ENCODE peak calls at places on chromosomes 3 and 15, in four cellular contexts. P is amniotic stem cell, Z is C1 segment of cervical spinal cord, A is EL. I is an unnamed sample.
A peak's percentile ranks its signal among the peaks of the same experiment; 100 is the strongest.

GRCh38 chr3:133891662-133892389 is 3.9 kb downstream of the RAB6B start:
- DNase-seq in P (no peak), A (no peak), Z (no peak), I (no peak)

GRCh38 chr3:10932596-10932995 is 60.0 kb upstream of the SLC6A1 start:
- DNase-seq in P (no peak), Z (no peak), A (no peak), I (no peak)

GRCh38 chr3:13559751-13560540 is 11.0 kb downstream of the FBLN2 start:
- DNase-seq in P (no peak), Z (no peak), A (no peak), I (no peak)

GRCh38 chr3:186096295-186096694 is 12.6 kb downstream of the ETV5 start:
- DNase-seq in A (no peak), P (no peak), Z (no peak), I (no peak)

GRCh38 chr3:193971268-193971751 is 164.6 kb upstream of the HES1 start:
- DNase-seq in Z (no peak), A (peak; percentile 9), P (no peak), I (no peak)

GRCh38 chr3:156291269-156292123 is 171.1 kb downstream of the KCNAB1 start:
- DNase-seq in Z (peak; percentile 44), A (peak; percentile 25), P (no peak), I (no peak)

GRCh38 chr15:81315452-81316203 is 8.3 kb downstream of the STARD5 start:
- DNase-seq in Z (no peak), P (no peak), A (no peak), I (no peak)

GRCh38 chr15:92629975-92630626 is 25.5 kb downstream of the FAM174B start:
- DNase-seq in Z (no peak), A (no peak), P (no peak), I (no peak)

GRCh38 chr3:149716984-149717383 is 35.3 kb downstream of the COMMD2 start:
- DNase-seq in P (no peak), A (no peak), Z (no peak), I (no peak)

GRCh38 chr3:138399766-138400165 is 34.6 kb upstream of the ESYT3 start:
- DNase-seq in Z (no peak), A (no peak), P (no peak), I (no peak)

GRCh38 chr3:138455801-138456716 is 21.6 kb downstream of the ESYT3 start:
- DNase-seq in P (no peak), A (peak; percentile 26), Z (no peak), I (no peak)

GRCh38 chr3:160860346-160860745 is 104.3 kb downstream of the PPM1L start:
- DNase-seq in A (no peak), P (no peak), Z (no peak), I (no peak)

GRCh38 chr3:69283496-69283895 is 102.4 kb downstream of the FRMD4B start:
- DNase-seq in Z (no peak), P (no peak), A (no peak), I (no peak)

GRCh38 chr3:140441006-140441405 is 236.9 kb upstream of the TRIM42 start:
- DNase-seq in Z (no peak), P (peak; percentile 40), A (peak; percentile 3), I (no peak)

GRCh38 chr3:194279701-194280360 is 71.3 kb downstream of the CPN2 start:
- DNase-seq in P (no peak), Z (no peak), A (no peak), I (no peak)

GRCh38 chr3:37141676-37142075 is 32.7 kb downstream of the LRRFIP2 start:
- DNase-seq in Z (no peak), A (no peak), P (no peak), I (no peak)

GRCh38 chr3:97971679-97972567 is at the start of gene RIOX2:
- DNase-seq in P (peak; percentile 20), A (peak; percentile 65), Z (peak; percentile 75), I (peak; percentile 26)

GRCh38 chr3:162718697-162719096 is 1222.1 kb downstream of the OTOL1 start:
- DNase-seq in A (no peak), Z (no peak), P (no peak), I (no peak)

GRCh38 chr3:180116203-180116602 is 79.5 kb upstream of the PEX5L start:
- DNase-seq in P (no peak), Z (no peak), A (no peak), I (no peak)

GRCh38 chr3:13091898-13092620 is 18.8 kb upstream of the IQSEC1 start:
- DNase-seq in A (peak; percentile 65), P (peak; percentile 15), Z (peak; percentile 80), I (no peak)

GRCh38 chr3:124620600-124621063 is 109.6 kb upstream of the UMPS start:
- DNase-seq in A (peak; percentile 45), P (no peak), Z (no peak), I (peak; percentile 9)

GRCh38 chr3:191074511-191074910 is 124.5 kb upstream of the OSTN start:
- DNase-seq in Z (no peak), P (no peak), A (no peak), I (no peak)

GRCh38 chr3:94269763-94270162 is 206.9 kb downstream of the NSUN3 start:
- DNase-seq in Z (no peak), P (no peak), A (peak; percentile 11), I (no peak)

GRCh38 chr3:48434591-48435222 is 4.8 kb upstream of the PLXNB1 start:
- DNase-seq in A (no peak), P (no peak), Z (no peak), I (no peak)

GRCh38 chr3:143952569-143953069 is 19.0 kb upstream of the DIPK2A start:
- DNase-seq in Z (no peak), A (no peak), P (no peak), I (no peak)

GRCh38 chr15:66249623-66250174 is 3.9 kb downstream of the MEGF11 start:
- DNase-seq in Z (no peak), P (no peak), A (no peak), I (no peak)

GRCh38 chr3:147191795-147192385 is 214.5 kb downstream of the ZIC4 start:
- DNase-seq in P (peak; percentile 43), A (peak; percentile 74), Z (peak; percentile 0), I (peak; percentile 49)

GRCh38 chr15:33083232-33084006 is 111.1 kb downstream of the FMN1 start:
- DNase-seq in Z (no peak), P (no peak), A (peak; percentile 42), I (no peak)

GRCh38 chr3:128707935-128708494 is 18.0 kb upstream of the RAB7A start:
- DNase-seq in Z (no peak), P (no peak), A (no peak), I (no peak)

GRCh38 chr3:44061961-44062360 is 179.7 kb upstream of the TOPAZ1 start:
- DNase-seq in A (no peak), Z (no peak), P (no peak), I (no peak)

GRCh38 chr3:194224937-194225422 is 89.0 kb downstream of the HES1 start:
- DNase-seq in P (no peak), A (no peak), Z (no peak), I (no peak)

GRCh38 chr15:33678606-33679005 is 289.7 kb upstream of the CHRM5 start:
- DNase-seq in Z (no peak), P (no peak), A (no peak), I (no peak)

GRCh38 chr3:188697127-188697526 is 474.6 kb upstream of the TPRG1 start:
- DNase-seq in P (no peak), A (no peak), Z (no peak), I (no peak)